ENCODE peak calls at places on chromosomes 2 and 18, in eight cellular contexts. L, F, W, H, M, D, Z and T are unnamed samples.

GRCh38 chr2:233925402-233925801 is 8.2 kb downstream of the TRPM8 start:
- DNase-seq in H (no peak), L (no peak), M (no peak), Z (no peak), D (no peak), W (no peak), F (no peak), T (no peak)

GRCh38 chr2:50480507-50480906 is 551.4 kb downstream of the NRXN1 start:
- DNase-seq in D (no peak), W (peak), L (no peak), F (no peak), M (no peak), Z (no peak), H (no peak), T (no peak)

GRCh38 chr2:146523218-146523617 is 1321.6 kb upstream of the ACVR2A start:
- DNase-seq in M (no peak), L (no peak), D (no peak), Z (peak), H (no peak), W (no peak), F (peak), T (peak)

GRCh38 chr2:108615480-108616090 is 81.3 kb downstream of the LIMS1 start:
- DNase-seq in L (no peak), H (no peak), D (no peak), Z (no peak), F (no peak), M (no peak), W (no peak), T (no peak)

GRCh38 chr2:36789181-36789804 is 92.8 kb downstream of the VIT start:
- DNase-seq in Z (no peak), D (no peak), H (no peak), L (no peak), W (no peak), F (no peak), M (no peak), T (no peak)

GRCh38 chr2:136116813-136117390 is 1.0 kb downstream of the CXCR4 start:
- DNase-seq in W (no peak), D (peak), Z (no peak), F (peak), H (peak), L (no peak), M (peak), T (peak)

GRCh38 chr2:11715987-11716652 is 30.3 kb upstream of the LPIN1 start:
- DNase-seq in F (no peak), Z (no peak), W (no peak), L (no peak), M (no peak), H (no peak), D (no peak), T (no peak)

GRCh38 chr2:144274131-144274530 is 245.8 kb downstream of the ZEB2 start:
- DNase-seq in L (no peak), Z (no peak), M (no peak), W (no peak), D (no peak), F (peak), H (no peak), T (no peak)

GRCh38 chr2:23622966-23623665 is 238.1 kb downstream of the KLHL29 start:
- DNase-seq in D (peak), M (no peak), L (no peak), W (no peak), F (no peak), Z (no peak), H (no peak), T (no peak)

GRCh38 chr2:129118296-129118695 is 799.6 kb upstream of the HS6ST1 start:
- DNase-seq in H (no peak), W (no peak), M (no peak), L (no peak), D (no peak), F (no peak), Z (no peak), T (no peak)

GRCh38 chr2:20561703-20562454 is 89.0 kb downstream of the HS1BP3 start:
- DNase-seq in D (no peak), M (no peak), F (peak), W (no peak), L (peak), H (no peak), Z (peak), T (peak)

GRCh38 chr2:46306320-46306719 is 9.1 kb downstream of the EPAS1 start:
- DNase-seq in L (no peak), Z (peak), W (peak), D (no peak), H (no peak), M (no peak), F (no peak), T (no peak)

GRCh38 chr18:6810191-6810590 is 80.7 kb downstream of the ARHGAP28 start:
- DNase-seq in W (no peak), F (no peak), Z (peak), L (no peak), H (no peak), M (no peak), D (no peak), T (no peak)

GRCh38 chr2:190875881-190876280 is 4.7 kb upstream of the GLS start:
- DNase-seq in Z (no peak), D (no peak), H (no peak), M (peak), L (no peak), F (no peak), W (no peak), T (no peak)

GRCh38 chr2:9380702-9381628 is 42.4 kb downstream of the ITGB1BP1 start:
- DNase-seq in Z (peak), D (no peak), L (peak), F (peak), W (peak), H (no peak), M (no peak), T (peak)

GRCh38 chr18:6781846-6782245 is 52.3 kb downstream of the ARHGAP28 start:
- DNase-seq in Z (peak), H (no peak), W (no peak), D (no peak), M (no peak), L (peak), F (no peak), T (peak)

GRCh38 chr2:169131587-169132512 is 62.5 kb downstream of the DHRS9 start:
- DNase-seq in M (no peak), L (peak), D (no peak), W (no peak), Z (peak), H (no peak), F (peak), T (peak)

GRCh38 chr2:183837157-183837556 is 712.9 kb downstream of the NUP35 start:
- DNase-seq in L (no peak), W (no peak), F (no peak), Z (no peak), M (no peak), D (no peak), H (no peak), T (no peak)

GRCh38 chr2:233643128-233643527 is 6.9 kb downstream of the UGT1A10 start:
- DNase-seq in W (no peak), M (no peak), F (no peak), H (peak), Z (peak), D (no peak), L (no peak), T (no peak)

GRCh38 chr2:192194866-192195547 is at the start of gene TMEFF2:
- DNase-seq in W (peak), F (peak), M (peak), H (peak), D (peak), L (peak), Z (peak), T (peak)

GRCh38 chr2:158781562-158781961 is 13.6 kb upstream of the DAPL1 start:
- DNase-seq in Z (peak), M (no peak), W (no peak), D (no peak), F (peak), L (peak), H (no peak), T (no peak)

GRCh38 chr2:96527990-96528679 is 8.4 kb upstream of the ARID5A start:
- DNase-seq in Z (peak), H (no peak), F (peak), M (peak), W (no peak), L (peak), D (peak), T (peak)

GRCh38 chr18:74274690-74275089 is 17.1 kb downstream of the CYB5A start:
- DNase-seq in F (no peak), W (no peak), D (no peak), M (no peak), H (no peak), L (no peak), Z (no peak), T (no peak)

GRCh38 chr2:228180126-228181097 is 1.1 kb downstream of the SPHKAP start:
- DNase-seq in L (no peak), Z (peak), H (no peak), F (peak), D (no peak), W (no peak), M (no peak), T (no peak)

GRCh38 chr2:69674301-69674640 is 30.7 kb upstream of the AAK1 start:
- DNase-seq in M (no peak), W (peak), Z (no peak), L (no peak), H (no peak), F (no peak), D (no peak), T (no peak)

GRCh38 chr2:102704531-102704930 is 57.3 kb upstream of the TMEM182 start:
- DNase-seq in D (no peak), Z (no peak), W (no peak), M (no peak), F (peak), H (no peak), L (no peak), T (no peak)

GRCh38 chr18:75456277-75456676 is 28.8 kb upstream of the SMIM21 start:
- DNase-seq in F (no peak), L (no peak), D (no peak), H (peak), W (no peak), M (no peak), Z (no peak), T (no peak)

GRCh38 chr2:48444404-48444803 is 85.5 kb upstream of the STON1 start:
- DNase-seq in D (no peak), M (no peak), W (no peak), Z (no peak), F (no peak), H (peak), L (no peak), T (no peak)

GRCh38 chr2:2698182-2699116 is 367.4 kb upstream of the MYT1L start:
- DNase-seq in L (no peak), Z (peak), F (peak), D (no peak), W (no peak), H (peak), M (no peak), T (no peak)

GRCh38 chr2:11750917-11751316 is 4.5 kb downstream of the LPIN1 start:
- DNase-seq in W (no peak), M (peak), F (no peak), D (no peak), Z (no peak), H (no peak), L (no peak), T (no peak)

GRCh38 chr2:40487592-40487991 is 35.7 kb upstream of the SLC8A1 start:
- DNase-seq in W (no peak), L (peak), Z (peak), H (peak), D (no peak), F (no peak), M (no peak), T (peak)
- H3K27ac ChIP-seq in W (no peak), L (no peak), Z (no peak), H (no peak), D (no peak), F (no peak), M (no peak), T (peak)

GRCh38 chr2:237590272-237591020 is at the start of gene RAB17:
- DNase-seq in D (peak), Z (peak), M (no peak), W (peak), H (peak), L (no peak), F (no peak), T (no peak)
- H3K27ac ChIP-seq in D (peak), Z (no peak), M (no peak), W (peak), H (peak), L (no peak), F (no peak), T (no peak)

GRCh38 chr2:60097298-60097697 is 456.2 kb downstream of the BCL11A start:
- DNase-seq in F (no peak), M (no peak), W (no peak), H (no peak), D (no peak), Z (no peak), L (no peak), T (no peak)
- H3K27ac ChIP-seq in F (no peak), M (no peak), W (no peak), H (no peak), D (no peak), Z (no peak), L (no peak), T (no peak)

GRCh38 chr2:64525323-64525625 is 1.1 kb downstream of the AFTPH start:
- DNase-seq in M (peak), F (peak), D (no peak), H (no peak), L (peak), Z (peak), W (no peak), T (no peak)
- H3K27ac ChIP-seq in M (peak), F (peak), D (peak), H (peak), L (no peak), Z (peak), W (peak), T (no peak)

GRCh38 chr2:189102735-189103134 is 76.8 kb downstream of the COL5A2 start:
- DNase-seq in L (no peak), Z (no peak), W (no peak), M (no peak), H (no peak), F (no peak), D (no peak), T (no peak)

GRCh38 chr2:189097934-189098333 is 81.6 kb downstream of the COL5A2 start:
- DNase-seq in L (no peak), Z (no peak), W (no peak), D (no peak), F (no peak), H (no peak), M (no peak), T (no peak)

GRCh38 chr2:189092936-189093335 is 86.6 kb downstream of the COL5A2 start:
- DNase-seq in H (no peak), L (peak), F (no peak), W (peak), D (no peak), Z (peak), M (no peak), T (no peak)

GRCh38 chr2:189091253-189091652 is 88.3 kb downstream of the COL5A2 start:
- DNase-seq in W (no peak), L (peak), M (no peak), H (no peak), F (no peak), D (no peak), Z (peak), T (no peak)

DNA sequence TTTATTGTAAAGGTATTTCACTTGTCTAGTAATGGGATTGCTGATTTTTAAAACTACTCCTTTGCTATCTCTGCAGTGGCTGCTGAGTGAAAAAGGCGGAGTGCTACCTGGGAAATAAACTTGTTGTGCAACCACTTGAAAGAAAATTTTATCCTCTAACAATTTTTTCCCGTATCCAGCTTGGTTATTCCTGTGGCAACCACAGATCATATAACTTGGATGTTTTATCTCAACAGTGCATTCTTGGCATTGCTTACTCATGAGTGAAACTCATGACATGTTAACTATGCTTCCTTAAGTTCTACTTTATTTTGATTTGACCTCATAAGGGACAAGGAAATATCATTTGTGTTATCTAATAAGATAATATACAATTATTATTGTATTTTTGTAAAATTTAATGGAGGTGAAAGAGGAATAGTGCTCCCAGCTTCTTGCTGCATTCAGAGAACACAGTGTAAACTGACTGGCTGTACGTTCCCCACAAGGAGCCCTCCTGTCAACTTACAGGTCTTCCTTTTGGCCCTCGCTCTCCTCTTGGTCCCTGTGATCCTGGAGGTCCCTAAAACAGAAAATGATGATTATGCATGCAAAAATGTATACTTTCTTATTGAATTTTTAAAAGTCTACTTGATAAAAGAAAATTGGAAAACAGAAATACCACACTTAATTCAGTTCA is 82.7 kb downstream of the COL5A2 start:
- DNase-seq in Z (peak), D (no peak), L (peak), H (no peak), W (no peak), F (no peak), M (no peak), T (peak)
- H3K27ac ChIP-seq in Z (peak), D (no peak), L (peak), H (no peak), W (no peak), F (no peak), M (no peak), T (peak)

GRCh38 chr18:48342588-48342987 is 66.6 kb downstream of the ZBTB7C start:
- DNase-seq in D (no peak), W (no peak), F (no peak), Z (no peak), H (peak), M (no peak), L (no peak), T (no peak)
- H3K27ac ChIP-seq in D (peak), W (no peak), F (no peak), Z (no peak), H (peak), M (no peak), L (no peak), T (no peak)

GRCh38 chr18:11982981-11983380 is 1.7 kb downstream of the IMPA2 start:
- DNase-seq in Z (no peak), F (no peak), D (no peak), M (no peak), H (no peak), W (no peak), L (no peak), T (no peak)
- H3K27ac ChIP-seq in Z (no peak), F (no peak), D (peak), M (no peak), H (no peak), W (peak), L (no peak), T (no peak)

GRCh38 chr2:75155115-75155514 is 44.2 kb downstream of the TACR1 start:
- DNase-seq in Z (peak), D (no peak), M (no peak), F (no peak), L (no peak), H (no peak), W (no peak), T (no peak)

GRCh38 chr2:75157435-75157834 is 41.9 kb downstream of the TACR1 start:
- DNase-seq in F (no peak), M (no peak), L (no peak), H (no peak), Z (peak), W (no peak), D (no peak), T (no peak)

GRCh38 chr2:75153221-75153620 is 46.1 kb downstream of the TACR1 start:
- DNase-seq in W (no peak), F (no peak), H (no peak), M (no peak), L (no peak), D (no peak), Z (no peak), T (no peak)
- H3K27ac ChIP-seq in W (no peak), F (no peak), H (no peak), M (no peak), L (no peak), D (no peak), Z (no peak), T (no peak)

DNA sequence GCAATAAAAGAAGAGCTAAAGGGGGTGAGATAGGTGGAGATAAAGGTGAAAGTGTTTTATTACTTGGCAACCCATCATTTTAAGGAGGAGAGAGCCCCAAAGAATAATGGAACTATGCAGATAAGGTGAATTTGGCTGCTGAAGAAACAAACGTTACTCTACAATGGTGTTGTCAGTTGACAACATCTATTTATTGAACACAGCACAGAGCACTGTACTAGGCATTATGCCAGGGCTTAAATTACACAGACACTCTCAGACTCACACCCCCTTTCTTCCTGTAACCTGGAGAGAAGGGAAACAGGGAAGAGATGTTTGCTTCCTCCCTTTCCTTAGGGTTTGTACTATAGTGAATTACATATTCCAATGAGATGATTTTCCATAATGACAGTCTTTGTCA is 94.0 kb upstream of the ATP5MC3 start:
- DNase-seq in H (no peak), W (no peak), F (no peak), M (no peak), D (no peak), L (no peak), Z (no peak), T (no peak)
- H3K27ac ChIP-seq in H (no peak), W (no peak), F (no peak), M (no peak), D (no peak), L (no peak), Z (no peak), T (no peak)

GRCh38 chr2:85011747-85012146 is 40.8 kb downstream of the KCMF1 start:
- DNase-seq in M (no peak), W (no peak), Z (no peak), L (no peak), H (no peak), F (peak), D (no peak), T (peak)
- H3K27ac ChIP-seq in M (no peak), W (no peak), Z (no peak), L (no peak), H (no peak), F (no peak), D (no peak), T (no peak)